ENCODE peak calls at places on chromosomes 13 and 19, in four cellular contexts. Q is HEK293T, W is K562, S is WTC11. C is an unnamed sample.

GRCh38 chr13:102555914-102556553 is 40.8 kb upstream of the TPP2 start:
- DNase-seq in W (peak), Q (peak), S (no peak), C (peak)

GRCh38 chr13:22017226-22017625 is 346.4 kb downstream of the FGF9 start:
- DNase-seq in W (no peak), Q (no peak), S (no peak), C (no peak)

GRCh38 chr13:81487151-81487550 is 1146.2 kb upstream of the SPRY2 start:
- DNase-seq in W (peak), Q (peak), S (peak), C (peak)

GRCh38 chr19:46648070-46648960 is 12.3 kb upstream of the GNG8 start:
- DNase-seq in S (no peak), Q (no peak), W (no peak), C (no peak)

GRCh38 chr13:50244355-50244912 is 229.2 kb downstream of the KCNRG start:
- DNase-seq in Q (no peak), S (no peak), W (no peak), C (peak)

GRCh38 chr13:102687520-102687919 is 7.3 kb downstream of the METTL21C start:
- DNase-seq in Q (no peak), W (no peak), S (no peak), C (no peak)

GRCh38 chr13:76745246-76746200 is 140.7 kb downstream of the KCTD12 start:
- DNase-seq in W (no peak), Q (no peak), S (no peak), C (no peak)

GRCh38 chr19:1987197-1988187 is 28.0 kb downstream of the BTBD2 start:
- DNase-seq in S (no peak), W (peak), Q (no peak), C (no peak)

GRCh38 chr13:59483441-59484116 is 680.1 kb downstream of the DIAPH3 start:
- DNase-seq in Q (no peak), W (no peak), S (peak), C (no peak)

GRCh38 chr13:47418206-47418920 is 521.5 kb upstream of the HTR2A start:
- DNase-seq in S (no peak), W (no peak), Q (no peak), C (no peak)

GRCh38 chr13:23678768-23679167 is 108.6 kb downstream of the TNFRSF19 start:
- DNase-seq in Q (no peak), W (no peak), S (no peak), C (peak)

GRCh38 chr13:49584771-49585182 is 581 bp downstream of the RCBTB1 start:
- DNase-seq in S (no peak), Q (no peak), W (peak), C (no peak)

GRCh38 chr19:12636631-12637030 is 25.9 kb downstream of the ZNF791 start:
- DNase-seq in W (no peak), Q (no peak), S (no peak), C (no peak)

GRCh38 chr19:51784922-51785690 is 9.9 kb upstream of the FPR3 start:
- DNase-seq in Q (no peak), S (no peak), W (peak), C (no peak)

GRCh38 chr13:111228262-111229144 is 91.9 kb upstream of the TEX29 start:
- DNase-seq in S (no peak), W (no peak), Q (no peak), C (no peak)

GRCh38 chr19:47253467-47253881 is 2.9 kb upstream of the CCDC9 start:
- DNase-seq in Q (no peak), W (no peak), S (no peak), C (peak)

GRCh38 chr19:44939668-44940067 is 2.4 kb upstream of the APOC4 start:
- DNase-seq in Q (no peak), W (no peak), S (no peak), C (peak)

GRCh38 chr19:48715681-48716171 is 3.8 kb downstream of the MAMSTR start:
- DNase-seq in Q (no peak), W (no peak), S (no peak), C (no peak)

GRCh38 chr13:90511903-90512302 is 835.6 kb upstream of the MIR17HG start:
- DNase-seq in Q (no peak), S (no peak), W (no peak), C (no peak)

GRCh38 chr19:6677924-6678689 is 8.1 kb upstream of the TNFSF14 start:
- DNase-seq in Q (peak), S (peak), W (peak), C (no peak)

GRCh38 chr13:19993024-19993423 is 34.5 kb downstream of the ZMYM2 start:
- DNase-seq in Q (no peak), W (no peak), S (no peak), C (no peak)

GRCh38 chr13:24995225-24995804 is 100.6 kb upstream of the PABPC3 start:
- DNase-seq in Q (peak), W (peak), S (peak), C (peak)

GRCh38 chr13:95275322-95276118 is 25.7 kb downstream of the ABCC4 start:
- DNase-seq in Q (no peak), S (no peak), W (no peak), C (peak)

GRCh38 chr19:13077233-13077632 is 25.4 kb downstream of the LYL1 start:
- DNase-seq in Q (no peak), W (no peak), S (no peak), C (no peak)

GRCh38 chr19:43564800-43565199 is 10.5 kb downstream of the XRCC1 start:
- DNase-seq in W (no peak), Q (no peak), S (no peak), C (no peak)

GRCh38 chr19:54013866-54014265 is 22.4 kb downstream of the CACNG6 start:
- DNase-seq in W (no peak), S (no peak), Q (no peak), C (no peak)

GRCh38 chr13:77544365-77544764 is 8.9 kb downstream of the SCEL start:
- DNase-seq in S (no peak), Q (no peak), W (no peak), C (no peak)

GRCh38 chr13:33728271-33729037 is 89.5 kb upstream of the RFC3 start:
- DNase-seq in W (no peak), Q (no peak), S (no peak), C (no peak)

GRCh38 chr13:48817166-48817802 is 158.4 kb upstream of the FNDC3A start:
- DNase-seq in Q (no peak), S (no peak), W (no peak), C (no peak)

GRCh38 chr13:86000546-86000945 is 201.3 kb upstream of the SLITRK6 start:
- DNase-seq in W (no peak), Q (no peak), S (no peak), C (no peak)

GRCh38 chr13:90107658-90108057 is 1239.8 kb upstream of the MIR17HG start:
- DNase-seq in S (no peak), W (no peak), Q (no peak), C (no peak)

GRCh38 chr13:30898721-30899188 is 7.3 kb upstream of the MEDAG start:
- DNase-seq in W (no peak), S (no peak), Q (no peak), C (peak)

GRCh38 chr13:110354715-110355473 is 47.8 kb downstream of the COL4A2 start:
- DNase-seq in Q (no peak), W (peak), S (no peak), C (no peak)

GRCh38 chr13:99496322-99497142 is 4.7 kb upstream of the TM9SF2 start:
- DNase-seq in W (peak), S (no peak), Q (no peak), C (peak)

GRCh38 chr19:55686311-55687050 is 11.5 kb downstream of the EPN1 start:
- DNase-seq in W (no peak), S (no peak), Q (no peak), C (no peak)

GRCh38 chr13:102195566-102196462 is 206.0 kb downstream of the FGF14 start:
- DNase-seq in W (no peak), S (no peak), Q (no peak), C (no peak)

GRCh38 chr19:23305555-23305954 is 55.4 kb upstream of the ZNF724 start:
- DNase-seq in S (no peak), W (no peak), Q (no peak), C (no peak)
- TF ChIP-seq ELF4 in S (no peak), W (no peak), Q (no peak), C (no peak)

DNA sequence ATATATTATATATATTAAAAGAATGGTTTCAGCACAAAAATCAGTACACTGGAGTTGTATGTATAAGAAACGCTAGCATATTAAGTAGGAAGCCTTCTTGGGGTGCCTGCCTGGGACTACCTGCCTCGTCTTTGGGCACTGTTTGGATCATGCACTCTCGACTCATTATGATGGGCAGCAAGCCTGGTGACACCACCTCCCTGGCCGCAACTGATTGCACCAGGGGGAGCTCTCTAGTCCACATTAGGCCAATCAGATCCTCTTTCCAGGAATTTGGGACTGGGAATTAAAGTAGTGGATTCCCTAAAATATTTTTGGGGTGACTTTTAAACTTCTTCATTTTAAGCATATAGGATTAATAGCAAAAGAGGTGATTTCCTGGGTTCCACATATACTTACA is 56.0 kb upstream of the RGCC start:
- DNase-seq in Q (no peak), S (peak), W (peak), C (no peak)
- TF ChIP-seq ELF4 in Q (no peak), S (no peak), W (no peak), C (no peak)

DNA sequence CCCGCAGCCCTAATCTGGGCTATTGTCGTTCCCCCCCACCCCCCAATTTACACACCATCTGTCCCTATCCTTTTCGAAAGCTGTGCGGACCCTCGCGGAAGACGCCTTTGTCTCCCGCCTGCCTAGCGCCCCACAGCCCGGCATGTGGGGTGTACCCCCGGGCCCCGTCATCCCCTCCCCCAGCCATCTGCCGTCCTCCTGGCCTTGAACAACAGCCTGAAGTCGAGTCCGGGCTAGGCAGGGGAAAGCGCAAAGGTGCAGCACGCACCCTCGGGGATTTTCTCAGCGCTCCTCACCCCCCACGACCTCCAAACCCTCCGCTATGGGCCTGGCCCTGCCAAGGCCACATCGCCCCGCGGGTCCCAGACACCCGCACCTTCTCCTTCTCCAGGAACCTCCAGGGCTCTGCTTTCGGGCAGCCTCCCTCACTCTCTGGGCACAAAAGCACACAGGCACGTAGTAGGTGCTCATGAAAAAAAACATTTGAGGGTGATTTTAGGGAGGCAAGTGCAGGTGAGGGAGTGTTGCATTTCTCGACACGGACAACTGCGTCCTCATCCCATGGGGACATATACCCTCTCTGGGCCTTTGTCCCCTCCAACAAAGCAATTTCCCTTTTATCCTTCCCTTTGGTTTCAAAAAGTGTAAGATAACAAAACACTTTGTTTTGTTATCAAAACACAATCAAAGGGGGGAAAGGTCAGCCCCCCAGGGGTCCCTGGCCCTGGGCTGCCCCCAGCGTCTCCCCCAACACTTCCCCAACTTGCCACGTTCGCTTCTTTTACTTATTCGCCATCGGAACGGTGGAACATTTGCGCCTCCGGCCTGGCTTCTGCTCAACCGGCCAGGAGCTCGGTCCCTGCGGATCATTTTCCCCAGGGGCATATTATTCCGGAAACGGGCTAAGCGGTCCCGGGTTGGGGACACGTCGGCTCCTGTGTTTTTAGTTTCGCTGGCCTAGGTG is 16.4 kb downstream of the CCDC124 start:
- DNase-seq in S (peak), Q (no peak), W (no peak), C (no peak)
- TF ChIP-seq ELF4 in S (no peak), Q (no peak), W (no peak), C (no peak)

GRCh38 chr13:106186366-106187030 is 349.0 kb downstream of the EFNB2 start:
- DNase-seq in S (no peak), Q (no peak), W (no peak), C (no peak)
- TF ChIP-seq ELF4 in S (no peak), Q (no peak), W (no peak), C (no peak)

GRCh38 chr19:32404939-32405430 is 585 bp upstream of the DPY19L3 start:
- DNase-seq in S (peak), W (peak), Q (peak), C (peak)
- TF ChIP-seq ELF4 in S (no peak), W (no peak), Q (no peak), C (no peak)

GRCh38 chr13:41859555-41859954 is 101.4 kb downstream of the VWA8 start:
- DNase-seq in W (no peak), S (no peak), Q (no peak), C (no peak)

GRCh38 chr13:41858783-41859182 is 102.1 kb downstream of the VWA8 start:
- DNase-seq in S (no peak), Q (no peak), W (no peak), C (no peak)

GRCh38 chr13:41864658-41865057 is 96.3 kb downstream of the VWA8 start:
- DNase-seq in S (no peak), W (no peak), Q (no peak), C (no peak)
- TF ChIP-seq ELF4 in S (no peak), W (no peak), Q (no peak), C (no peak)

C was measured in HepG2.